ENCODE peak calls at places on chromosomes 16 and 17, in four cellular contexts. One of them, this sample, is unnamed.

GRCh38 chr17:59707971-59708425 is 544 bp downstream of the VMP1 start:
- DNase-seq in stimulated activated CD4-positive, alpha-beta T cell treated with anti-CD3 and anti-CD28 coated beads, TNF-alpha, amount 100 ng/mL, for 4 hours: no peak
- DNase-seq in left ventricle myocardium superior: no peak
- DNase-seq in breast epithelium: no peak
- DNase-seq in this sample: no peak

GRCh38 chr17:33674685-33675084 is 381.6 kb upstream of the ASIC2 start:
- DNase-seq in left ventricle myocardium superior: peak; percentile 55
- DNase-seq in breast epithelium: peak; percentile 59
- DNase-seq in stimulated activated CD4-positive, alpha-beta T cell treated with anti-CD3 and anti-CD28 coated beads, TNF-alpha, amount 100 ng/mL, for 4 hours: peak; percentile 5
- DNase-seq in this sample: peak; percentile 72

GRCh38 chr16:22397459-22397858 is 23.0 kb upstream of the CDR2 start:
- DNase-seq in stimulated activated CD4-positive, alpha-beta T cell treated with anti-CD3 and anti-CD28 coated beads, TNF-alpha, amount 100 ng/mL, for 4 hours: no peak
- DNase-seq in breast epithelium: no peak
- DNase-seq in left ventricle myocardium superior: no peak
- DNase-seq in this sample: no peak

GRCh38 chr17:66165537-66166123 is 26.3 kb downstream of the CEP112 start:
- DNase-seq in breast epithelium: no peak
- DNase-seq in left ventricle myocardium superior: no peak
- DNase-seq in stimulated activated CD4-positive, alpha-beta T cell treated with anti-CD3 and anti-CD28 coated beads, TNF-alpha, amount 100 ng/mL, for 4 hours: no peak
- DNase-seq in this sample: no peak

GRCh38 chr16:57735755-57736418 is at the start of gene KATNB1:
- DNase-seq in breast epithelium: no peak
- DNase-seq in left ventricle myocardium superior: no peak
- DNase-seq in stimulated activated CD4-positive, alpha-beta T cell treated with anti-CD3 and anti-CD28 coated beads, TNF-alpha, amount 100 ng/mL, for 4 hours: no peak
- DNase-seq in this sample: no peak

GRCh38 chr17:40915199-40915661 is 22.2 kb downstream of the KRT23 start:
- DNase-seq in breast epithelium: no peak
- DNase-seq in left ventricle myocardium superior: no peak
- DNase-seq in stimulated activated CD4-positive, alpha-beta T cell treated with anti-CD3 and anti-CD28 coated beads, TNF-alpha, amount 100 ng/mL, for 4 hours: no peak
- DNase-seq in this sample: no peak

GRCh38 chr16:75236232-75236631 is 15.2 kb downstream of the BCAR1 start:
- DNase-seq in left ventricle myocardium superior: no peak
- DNase-seq in breast epithelium: no peak
- DNase-seq in stimulated activated CD4-positive, alpha-beta T cell treated with anti-CD3 and anti-CD28 coated beads, TNF-alpha, amount 100 ng/mL, for 4 hours: no peak
- DNase-seq in this sample: no peak

GRCh38 chr17:67137026-67137370 is 92.6 kb downstream of the CACNG1 start:
- DNase-seq in breast epithelium: no peak
- DNase-seq in left ventricle myocardium superior: no peak
- DNase-seq in stimulated activated CD4-positive, alpha-beta T cell treated with anti-CD3 and anti-CD28 coated beads, TNF-alpha, amount 100 ng/mL, for 4 hours: no peak
- DNase-seq in this sample: no peak

GRCh38 chr17:4232168-4232813 is 31.5 kb downstream of the ANKFY1 start:
- DNase-seq in breast epithelium: no peak
- DNase-seq in left ventricle myocardium superior: no peak
- DNase-seq in stimulated activated CD4-positive, alpha-beta T cell treated with anti-CD3 and anti-CD28 coated beads, TNF-alpha, amount 100 ng/mL, for 4 hours: no peak
- DNase-seq in this sample: no peak

GRCh38 chr17:49742256-49742655 is 21.7 kb downstream of the FAM117A start:
- DNase-seq in left ventricle myocardium superior: no peak
- DNase-seq in stimulated activated CD4-positive, alpha-beta T cell treated with anti-CD3 and anti-CD28 coated beads, TNF-alpha, amount 100 ng/mL, for 4 hours: no peak
- DNase-seq in breast epithelium: no peak
- DNase-seq in this sample: no peak

GRCh38 chr16:88442811-88443576 is 10.1 kb upstream of the ZFPM1 start:
- DNase-seq in left ventricle myocardium superior: peak; percentile 88
- DNase-seq in breast epithelium: peak; percentile 85
- DNase-seq in stimulated activated CD4-positive, alpha-beta T cell treated with anti-CD3 and anti-CD28 coated beads, TNF-alpha, amount 100 ng/mL, for 4 hours: peak; percentile 63
- DNase-seq in this sample: peak; percentile 84

GRCh38 chr17:65522751-65523404 is 38.6 kb downstream of the AXIN2 start:
- DNase-seq in breast epithelium: no peak
- DNase-seq in left ventricle myocardium superior: no peak
- DNase-seq in stimulated activated CD4-positive, alpha-beta T cell treated with anti-CD3 and anti-CD28 coated beads, TNF-alpha, amount 100 ng/mL, for 4 hours: no peak
- DNase-seq in this sample: no peak

GRCh38 chr17:77948690-77949114 is 9.8 kb upstream of the TNRC6C start:
- DNase-seq in left ventricle myocardium superior: no peak
- DNase-seq in stimulated activated CD4-positive, alpha-beta T cell treated with anti-CD3 and anti-CD28 coated beads, TNF-alpha, amount 100 ng/mL, for 4 hours: no peak
- DNase-seq in breast epithelium: no peak
- DNase-seq in this sample: no peak

GRCh38 chr17:70168979-70169706 is at the start of gene KCNJ2:
- DNase-seq in left ventricle myocardium superior: peak; percentile 95
- DNase-seq in stimulated activated CD4-positive, alpha-beta T cell treated with anti-CD3 and anti-CD28 coated beads, TNF-alpha, amount 100 ng/mL, for 4 hours: no peak
- DNase-seq in breast epithelium: peak; percentile 84
- DNase-seq in this sample: peak; percentile 91